ENCODE peak calls at places on chromosomes 13 and 19, in nine cellular contexts. T, J, R, V, A, Z, M, H and I are unnamed samples.

GRCh38 chr19:29396925-29397324 is 128.9 kb upstream of the VSTM2B start:
- DNase-seq in V (no peak), T (no peak), Z (no peak), H (no peak), M (no peak), R (no peak), J (no peak), A (no peak), I (no peak)

GRCh38 chr13:72774019-72774418 is 7.7 kb downstream of the DIS3 start:
- DNase-seq in M (no peak), H (no peak), V (no peak), J (no peak), R (no peak), Z (no peak), A (no peak), T (no peak), I (no peak)

GRCh38 chr13:112554214-112554850 is 33.6 kb downstream of the TUBGCP3 start:
- DNase-seq in H (no peak), T (no peak), M (no peak), A (no peak), J (no peak), Z (no peak), V (no peak), R (no peak), I (no peak)

GRCh38 chr13:47463726-47464125 is 537.3 kb downstream of the SUCLA2 start:
- DNase-seq in R (no peak), A (no peak), J (no peak), H (no peak), T (peak; percentile 57), M (peak; percentile 42), V (no peak), Z (no peak), I (no peak)

GRCh38 chr13:111215081-111216047 is 100.3 kb downstream of the ARHGEF7 start:
- DNase-seq in M (no peak), V (peak; percentile 51), R (no peak), H (no peak), J (no peak), T (peak; percentile 71), A (no peak), Z (no peak), I (no peak)

GRCh38 chr19:36849701-36850645 is 703 bp upstream of the ZNF345 start:
- DNase-seq in H (peak; percentile 90), V (peak; percentile 94), J (peak; percentile 70), A (peak; percentile 73), M (peak; percentile 96), R (peak; percentile 85), T (peak; percentile 96), Z (peak; percentile 70), I (peak; percentile 97)

GRCh38 chr13:114081761-114082681 is 50.4 kb downstream of the RASA3 start:
- DNase-seq in T (peak; percentile 47), J (no peak), H (no peak), M (no peak), Z (no peak), A (peak; percentile 8), V (no peak), R (no peak), I (no peak)

GRCh38 chr19:42409477-42409876 is 17.7 kb downstream of the LIPE start:
- DNase-seq in R (no peak), Z (peak; percentile 51), H (no peak), A (no peak), M (peak; percentile 57), T (no peak), J (no peak), V (no peak), I (no peak)

GRCh38 chr19:44254496-44254895 is 5.2 kb upstream of the ZNF233 start:
- DNase-seq in V (no peak), Z (no peak), M (no peak), R (no peak), T (no peak), A (no peak), H (no peak), J (no peak), I (no peak)

GRCh38 chr13:74443623-74444022 is 309.4 kb upstream of the KLF12 start:
- DNase-seq in Z (no peak), V (no peak), M (peak; percentile 90), A (no peak), T (no peak), H (no peak), R (no peak), J (peak; percentile 47), I (no peak)

DNA sequence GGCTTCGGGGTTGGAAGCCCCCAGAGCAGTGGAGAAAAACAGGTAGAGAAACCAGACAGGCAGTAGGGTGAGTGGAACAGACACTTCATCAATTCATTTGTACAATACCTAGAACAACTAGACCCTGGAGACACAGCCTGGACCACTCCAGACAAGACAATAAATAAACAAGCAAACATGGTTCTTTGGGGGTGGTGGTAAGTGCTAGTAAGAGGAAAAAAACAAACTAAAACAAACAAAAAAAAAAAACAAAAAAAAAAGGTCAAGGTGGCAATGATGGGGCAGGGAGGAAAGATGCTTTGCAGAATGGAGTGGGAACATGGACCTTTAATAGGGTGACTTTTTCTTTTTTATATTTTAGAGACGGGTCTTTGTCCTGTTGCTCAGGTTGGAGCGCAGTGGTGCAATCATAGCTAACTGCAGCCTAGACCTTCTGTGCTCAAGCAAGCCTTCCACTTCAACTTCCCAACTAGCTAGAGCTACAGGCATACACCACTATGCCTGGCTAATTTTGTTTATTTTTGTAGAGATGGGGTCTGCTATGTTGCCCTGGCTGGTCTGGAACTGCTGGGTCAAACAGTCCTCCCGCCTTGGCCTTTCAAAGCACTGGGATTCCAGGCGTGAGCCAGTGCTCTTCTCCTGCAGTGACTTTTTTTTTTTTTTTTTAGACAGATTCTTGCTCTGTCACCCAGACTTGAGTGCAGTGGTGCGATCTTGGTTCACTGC is 3.1 kb downstream of the JUNB start:
- DNase-seq in H (peak; percentile 33), M (no peak), A (no peak), J (no peak), R (no peak), T (no peak), V (no peak), Z (no peak), I (no peak)
- TF ChIP-seq CTCF in H (no peak), M (no peak), A (no peak), J (peak; percentile 1), R (no peak), T (no peak), V (no peak), Z (no peak), I (no peak)

GRCh38 chr19:13366529-13367143 is 139.6 kb downstream of the CACNA1A start:
- DNase-seq in A (no peak), T (peak; percentile 68), H (peak; percentile 34), M (peak; percentile 61), J (no peak), V (no peak), R (no peak), Z (no peak), I (no peak)
- TF ChIP-seq CTCF in A (no peak), T (peak; percentile 77), H (no peak), M (peak; percentile 54), J (peak; percentile 52), V (peak; percentile 32), R (no peak), Z (peak; percentile 48), I (no peak)

GRCh38 chr19:39540333-39540673 is 342 bp upstream of the EID2 start:
- DNase-seq in R (no peak), M (no peak), T (no peak), A (no peak), H (no peak), V (no peak), J (no peak), Z (no peak), I (no peak)
- TF ChIP-seq CTCF in R (peak; percentile 91), M (no peak), T (no peak), A (no peak), H (no peak), V (no peak), J (no peak), Z (no peak), I (no peak)

GRCh38 chr19:18765224-18765623 is 25.9 kb downstream of the COMP start:
- DNase-seq in M (no peak), T (no peak), H (no peak), Z (no peak), A (no peak), R (no peak), V (no peak), J (no peak), I (no peak)

GRCh38 chr19:18768997-18769891 is 21.9 kb downstream of the COMP start:
- DNase-seq in H (no peak), J (no peak), M (no peak), Z (no peak), V (no peak), T (no peak), A (no peak), R (no peak), I (no peak)

GRCh38 chr19:18770663-18771327 is 20.3 kb downstream of the COMP start:
- DNase-seq in V (no peak), R (no peak), H (no peak), A (no peak), M (peak; percentile 18), Z (no peak), J (no peak), T (no peak), I (no peak)

GRCh38 chr19:18769989-18770528 is 21.0 kb downstream of the COMP start:
- DNase-seq in A (no peak), V (no peak), M (no peak), R (no peak), Z (no peak), T (no peak), J (no peak), H (no peak), I (no peak)

GRCh38 chr19:18768046-18768771 is 22.9 kb downstream of the COMP start:
- DNase-seq in M (no peak), A (no peak), V (no peak), R (no peak), H (no peak), J (no peak), T (peak; percentile 69), Z (no peak), I (no peak)
- TF ChIP-seq CTCF in M (no peak), A (no peak), V (no peak), R (no peak), H (no peak), J (no peak), T (peak; percentile 50), Z (no peak), I (no peak)